ENCODE peak calls at places on chromosomes 6 and 20, in nine cellular contexts. J is fibroblast of lung; D is tibial artery; B is heart right ventricle; Z is CD8-positive, alpha-beta T cell; C is H1; R is A549; S is gastrocnemius medialis; V is upper lobe of right lung. N is an unnamed sample.

GRCh38 chr20:1369970-1370369 is 22.9 kb downstream of the FKBP1A start:
- DNase-seq in J (no peak), D (no peak), B (no peak), Z (no peak), C (no peak), R (no peak), S (no peak), V (no peak), N (no peak)

GRCh38 chr20:8292793-8293192 is 160.7 kb downstream of the PLCB1 start:
- DNase-seq in J (no peak), D (no peak), B (no peak), Z (no peak), C (no peak), R (no peak), S (no peak), V (no peak), N (no peak)

GRCh38 chr20:31990958-31991705 is 19.1 kb upstream of the CCM2L start:
- DNase-seq in J (no peak), D (no peak), B (no peak), Z (no peak), C (no peak), R (no peak), S (no peak), V (no peak), N (no peak)

GRCh38 chr20:19806806-19807691 is 49.0 kb downstream of the RIN2 start:
- DNase-seq in J (peak; percentile 82), D (no peak), B (no peak), Z (no peak), C (no peak), R (no peak), S (no peak), V (no peak), N (no peak)

GRCh38 chr20:34390769-34391447 is 27.8 kb downstream of the ITCH start:
- DNase-seq in J (peak; percentile 90), D (peak; percentile 32), B (peak; percentile 9), Z (peak; percentile 38), C (peak; percentile 2), R (peak; percentile 36), S (peak; percentile 68), V (peak; percentile 66), N (no peak)

GRCh38 chr6:154806804-154807203 is 73.6 kb downstream of the SCAF8 start:
- DNase-seq in J (peak; percentile 3), D (no peak), B (no peak), Z (no peak), C (no peak), R (no peak), S (no peak), V (no peak), N (no peak)

GRCh38 chr20:62362991-62363919 is 3.9 kb downstream of the LAMA5 start:
- DNase-seq in J (no peak), D (no peak), B (peak; percentile 19), Z (no peak), C (no peak), R (no peak), S (peak; percentile 11), V (peak; percentile 63), N (no peak)

GRCh38 chr6:169789944-169790927 is 38.8 kb downstream of the ERMARD start:
- DNase-seq in J (peak; percentile 73), D (peak; percentile 55), B (peak; percentile 55), Z (peak; percentile 72), C (peak; percentile 56), R (peak; percentile 73), S (peak; percentile 33), V (peak; percentile 87), N (peak; percentile 73)

GRCh38 chr20:588932-589672 is 21.0 kb downstream of the TCF15 start:
- DNase-seq in J (no peak), D (no peak), B (no peak), Z (no peak), C (no peak), R (no peak), S (no peak), V (peak; percentile 55), N (no peak)

GRCh38 chr6:13702809-13703302 is 8.8 kb downstream of the RANBP9 start:
- DNase-seq in J (no peak), D (no peak), B (no peak), Z (no peak), C (no peak), R (no peak), S (no peak), V (no peak), N (no peak)

GRCh38 chr20:41369673-41370072 is 3.1 kb upstream of the EMILIN3 start:
- DNase-seq in J (no peak), D (no peak), B (no peak), Z (no peak), C (no peak), R (no peak), S (no peak), V (no peak), N (no peak)

GRCh38 chr6:110856296-110856695 is 18.3 kb upstream of the AMD1 start:
- DNase-seq in J (no peak), D (no peak), B (no peak), Z (no peak), C (no peak), R (no peak), S (no peak), V (no peak), N (no peak)

DNA sequence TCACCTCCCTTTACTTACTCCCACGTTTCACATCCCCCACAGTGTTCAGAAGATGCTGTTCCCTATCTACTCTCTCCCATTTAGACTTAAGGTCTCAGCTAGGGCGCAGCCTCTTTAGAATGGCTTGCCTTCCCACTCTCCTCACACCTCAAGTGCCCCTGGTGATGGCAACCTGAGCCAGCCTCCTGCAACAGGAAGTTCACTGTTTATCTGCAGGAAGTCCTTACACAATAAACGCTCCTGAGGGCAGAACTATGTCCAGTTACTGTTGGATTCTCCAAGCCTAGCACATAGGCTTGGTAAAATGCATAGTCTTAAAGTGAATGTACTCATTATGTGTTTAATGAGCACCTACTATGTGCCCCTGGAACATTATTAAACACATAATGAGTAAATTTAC is 21.9 kb upstream of the RAB22A start:
- DNase-seq in J (no peak), D (no peak), B (no peak), Z (no peak), C (no peak), R (no peak), S (no peak), V (no peak), N (no peak)
- H3K4me1 ChIP-seq in J (no peaks in the 10 kb centered on the region), D (no peaks in the 10 kb centered on the region), B (peaks cover 8% of the 10 kb centered on the region), Z (no peaks in the 10 kb centered on the region), C (no peaks in the 10 kb centered on the region), R (no peaks in the 10 kb centered on the region), S (no peaks in the 10 kb centered on the region), V (no peaks in the 10 kb centered on the region), N (no peaks in the 10 kb centered on the region)

DNA sequence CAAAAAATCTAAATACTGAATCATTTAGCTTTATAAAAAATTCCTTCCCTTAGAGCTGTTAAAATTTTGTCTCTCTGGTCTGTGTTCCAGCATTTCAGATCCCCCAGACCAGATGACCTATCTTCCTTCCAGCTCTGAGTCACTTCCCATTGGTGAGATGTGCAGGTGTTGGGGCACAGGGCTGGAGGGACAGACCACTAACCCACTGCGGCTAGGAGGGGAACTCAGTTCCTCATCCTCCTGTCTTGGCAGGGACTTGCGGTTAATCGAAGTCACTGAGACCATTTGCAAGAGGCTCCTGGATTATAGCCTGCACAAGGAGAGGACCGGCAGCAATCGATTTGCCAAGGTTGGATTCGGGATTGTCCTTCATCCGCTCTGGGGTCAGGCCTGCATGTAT is 6.0 kb downstream of the CNPY3 start:
- DNase-seq in J (no peak), D (no peak), B (no peak), Z (no peak), C (no peak), R (no peak), S (no peak), V (no peak), N (no peak)
- H3K4me1 ChIP-seq in J (peaks cover 3% of the 10 kb centered on the region), D (peaks cover 18% of the 10 kb centered on the region), B (peaks cover 47% of the 10 kb centered on the region), Z (peaks cover 41% of the 10 kb centered on the region), C (no peaks in the 10 kb centered on the region), R (peaks cover 8% of the 10 kb centered on the region), S (peaks cover 6% of the 10 kb centered on the region), V (peaks cover 21% of the 10 kb centered on the region), N (peaks cover 43% of the 10 kb centered on the region)

GRCh38 chr6:52516269-52516668 is 60.6 kb downstream of the TRAM2 start:
- DNase-seq in J (no peak), D (no peak), B (no peak), Z (no peak), C (no peak), R (no peak), S (no peak), V (no peak), N (no peak)

GRCh38 chr6:52519618-52520017 is 57.2 kb downstream of the TRAM2 start:
- DNase-seq in J (no peak), D (no peak), B (no peak), Z (no peak), C (no peak), R (no peak), S (no peak), V (no peak), N (no peak)

GRCh38 chr6:52517502-52518278 is 59.2 kb downstream of the TRAM2 start:
- DNase-seq in J (peak; percentile 97), D (peak; percentile 94), B (peak; percentile 91), Z (no peak), C (peak; percentile 73), R (peak; percentile 91), S (peak; percentile 91), V (no peak), N (no peak)

GRCh38 chr6:52516943-52517342 is 59.9 kb downstream of the TRAM2 start:
- DNase-seq in J (no peak), D (no peak), B (no peak), Z (no peak), C (no peak), R (no peak), S (no peak), V (no peak), N (no peak)

DNA sequence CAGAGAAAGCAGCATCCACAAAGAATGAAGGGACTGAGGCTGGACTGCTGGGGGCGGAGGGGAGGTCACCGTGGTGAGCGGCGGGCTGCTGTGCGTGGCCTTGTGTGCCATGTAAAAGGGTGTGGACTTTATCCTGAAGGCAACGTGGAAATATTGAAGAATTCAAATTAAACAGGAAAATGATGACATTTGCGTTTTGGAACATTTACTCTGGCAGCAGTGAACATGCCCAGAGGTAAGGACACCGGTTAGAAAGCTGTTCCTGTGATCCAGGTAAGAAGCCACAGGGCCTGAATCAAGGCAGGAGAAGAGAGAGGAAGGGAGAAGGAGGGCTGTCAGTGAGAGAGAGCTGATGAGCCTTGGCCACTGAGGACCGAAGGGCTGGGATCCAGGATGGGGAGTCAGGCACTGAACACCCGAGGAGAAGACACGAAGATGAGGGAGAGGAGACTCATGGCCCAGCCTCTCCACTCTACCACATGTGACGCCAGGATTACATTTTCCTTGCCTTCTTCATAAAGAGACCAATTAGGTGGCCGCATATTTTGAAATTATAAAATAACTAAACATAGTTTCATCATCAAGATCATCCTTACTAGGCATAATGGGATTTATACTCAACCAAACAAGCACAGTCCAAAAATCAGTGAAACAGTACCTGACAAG is 58.4 kb downstream of the TRAM2 start:
- DNase-seq in J (no peak), D (no peak), B (no peak), Z (no peak), C (no peak), R (no peak), S (no peak), V (no peak), N (no peak)
- H3K4me1 ChIP-seq in J (peaks cover 79% of the 10 kb centered on the region), D (peaks cover 54% of the 10 kb centered on the region), B (peaks cover 87% of the 10 kb centered on the region), Z (no peaks in the 10 kb centered on the region), C (peaks cover 14% of the 10 kb centered on the region), R (peaks cover 73% of the 10 kb centered on the region), S (peaks cover 31% of the 10 kb centered on the region), V (peaks cover 49% of the 10 kb centered on the region), N (no peaks in the 10 kb centered on the region)

GRCh38 chr6:85451586-85452306 is 1.9 kb downstream of the NT5E start:
- DNase-seq in J (no peak), D (no peak), B (no peak), Z (no peak), C (no peak), R (no peak), S (no peak), V (no peak), N (no peak)
- H3K4me1 ChIP-seq in J (peaks cover 14% of the 10 kb centered on the region), D (peaks cover 4% of the 10 kb centered on the region), B (peaks cover 20% of the 10 kb centered on the region), Z (peaks cover 61% of the 10 kb centered on the region), C (no peaks in the 10 kb centered on the region), R (peaks cover 36% of the 10 kb centered on the region), S (no peaks in the 10 kb centered on the region), V (peaks cover 21% of the 10 kb centered on the region), N (peaks cover 7% of the 10 kb centered on the region)

N was measured in CD4-positive, alpha-beta memory T cell.